ENCODE peak calls at places on chromosomes 6 and 20, in seven cellular contexts. J is HepG2, C is HCT116, P is K562, G is SK-N-SH, M is H1, N is GM12878. U is an unnamed sample.

GRCh38 chr6:56521988-56522387 is 120.7 kb downstream of the DST start:
- DNase-seq in J (no peak), C (no peak), P (no peak), G (no peak), M (no peak), N (no peak), U (no peak)

GRCh38 chr6:1524040-1524480 is 85.7 kb upstream of the FOXC1 start:
- DNase-seq in J (no peak), C (peak), P (peak), G (peak), M (peak), N (no peak), U (no peak)

GRCh38 chr20:49394264-49394663 is 88.2 kb downstream of the KCNB1 start:
- DNase-seq in J (no peak), C (no peak), P (no peak), G (no peak), M (no peak), N (no peak), U (no peak)

GRCh38 chr20:11144114-11144513 is 470.3 kb upstream of the JAG1 start:
- DNase-seq in J (no peak), C (no peak), P (no peak), G (no peak), M (no peak), N (no peak), U (no peak)

GRCh38 chr6:143027058-143027457 is 33.6 kb upstream of the AIG1 start:
- DNase-seq in J (peak), C (peak), P (no peak), G (no peak), M (peak), N (no peak), U (no peak)

GRCh38 chr20:62840244-62841197 is 21.1 kb downstream of the TCFL5 start:
- DNase-seq in J (no peak), C (no peak), P (no peak), G (peak), M (no peak), N (no peak), U (no peak)

GRCh38 chr6:150887978-150888563 is 22.6 kb downstream of the MTHFD1L start:
- DNase-seq in J (no peak), C (no peak), P (no peak), G (no peak), M (no peak), N (no peak), U (no peak)

GRCh38 chr6:127879685-127880084 is 21.2 kb downstream of the THEMIS start:
- DNase-seq in J (no peak), C (no peak), P (no peak), G (no peak), M (peak), N (no peak), U (no peak)

GRCh38 chr6:24752503-24752902 is 22.2 kb upstream of the GMNN start:
- DNase-seq in J (no peak), C (no peak), P (no peak), G (no peak), M (no peak), N (no peak), U (no peak)

GRCh38 chr6:27839303-27840081 is 72.7 kb downstream of the OR2B2 start:
- DNase-seq in J (peak), C (no peak), P (no peak), G (peak), M (no peak), N (no peak), U (peak)

GRCh38 chr6:63573899-63574553 is 1.7 kb downstream of the LOC128125822 start:
- DNase-seq in J (peak), C (peak), P (peak), G (peak), M (no peak), N (peak), U (peak)

GRCh38 chr20:18527836-18528235 is 20.1 kb downstream of the SEC23B start:
- DNase-seq in J (no peak), C (no peak), P (no peak), G (no peak), M (no peak), N (no peak), U (no peak)

GRCh38 chr6:337782-338464 is 45.6 kb downstream of the DUSP22 start:
- DNase-seq in J (no peak), C (no peak), P (no peak), G (no peak), M (no peak), N (no peak), U (no peak)

GRCh38 chr6:44560458-44561061 is 173.1 kb downstream of the CDC5L start:
- DNase-seq in J (no peak), C (no peak), P (no peak), G (no peak), M (no peak), N (no peak), U (no peak)

GRCh38 chr20:63135411-63135810 is 80.5 kb downstream of the YTHDF1 start:
- DNase-seq in J (no peak), C (no peak), P (peak), G (no peak), M (no peak), N (no peak), U (no peak)

DNA sequence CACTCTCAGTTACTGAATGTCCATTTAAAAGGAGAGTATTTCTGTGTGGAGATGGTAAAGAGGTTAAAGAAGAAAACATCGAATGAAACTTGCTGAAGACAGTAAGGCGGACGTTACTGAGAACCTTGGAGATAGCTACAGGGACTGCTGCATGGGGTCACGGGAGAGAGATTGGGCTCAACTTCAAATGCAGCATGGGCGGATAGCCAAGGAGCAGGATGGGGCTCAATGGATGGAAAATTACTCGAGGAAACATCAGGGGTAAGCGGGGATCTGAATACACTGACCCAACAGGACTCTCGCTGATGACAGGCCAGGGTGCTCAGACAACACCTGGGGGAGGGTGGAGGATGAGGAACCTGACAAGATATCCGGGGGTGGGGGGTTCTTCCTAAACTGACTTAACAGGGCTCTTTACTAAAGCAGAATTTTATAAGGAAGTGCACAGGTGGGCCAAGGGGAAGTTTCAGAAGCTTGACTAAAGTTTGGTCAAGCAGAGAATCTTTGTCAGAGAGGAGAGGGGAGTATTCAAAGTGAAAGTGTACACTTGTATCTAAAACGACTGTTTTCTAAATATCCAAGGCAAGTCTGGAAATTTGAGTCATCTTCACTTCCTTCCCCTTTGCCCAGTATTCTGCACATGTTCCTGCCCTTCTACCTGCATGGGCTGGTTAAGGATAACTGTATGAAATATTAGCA is 22.8 kb downstream of the ECT2L start:
- DNase-seq in J (no peak), C (no peak), P (no peak), G (no peak), M (no peak), N (peak), U (no peak)
- TF ChIP-seq JUND in J (no peak), C (no peak), P (no peak), G (no peak), M (no peak), N (no peak), U (no peak)

GRCh38 chr6:52994789-52995078 is 350 bp downstream of the GSTA4 start:
- DNase-seq in J (no peak), C (no peak), P (peak), G (peak), M (no peak), N (no peak), U (no peak)
- TF ChIP-seq JUND in J (no peak), C (no peak), P (no peak), G (no peak), M (no peak), N (no peak), U (no peak)

GRCh38 chr6:109062216-109062615 is 32.4 kb downstream of the SESN1 start:
- DNase-seq in J (no peak), C (no peak), P (no peak), G (no peak), M (no peak), N (no peak), U (no peak)
- TF ChIP-seq JUND in J (no peak), C (no peak), P (no peak), G (no peak), M (no peak), N (no peak), U (no peak)

GRCh38 chr6:108174371-108175175 is 8.8 kb downstream of the NR2E1 start:
- DNase-seq in J (no peak), C (no peak), P (no peak), G (peak), M (no peak), N (no peak), U (no peak)
- TF ChIP-seq JUND in J (no peak), C (no peak), P (no peak), G (no peak), M (no peak), N (no peak), U (no peak)

DNA sequence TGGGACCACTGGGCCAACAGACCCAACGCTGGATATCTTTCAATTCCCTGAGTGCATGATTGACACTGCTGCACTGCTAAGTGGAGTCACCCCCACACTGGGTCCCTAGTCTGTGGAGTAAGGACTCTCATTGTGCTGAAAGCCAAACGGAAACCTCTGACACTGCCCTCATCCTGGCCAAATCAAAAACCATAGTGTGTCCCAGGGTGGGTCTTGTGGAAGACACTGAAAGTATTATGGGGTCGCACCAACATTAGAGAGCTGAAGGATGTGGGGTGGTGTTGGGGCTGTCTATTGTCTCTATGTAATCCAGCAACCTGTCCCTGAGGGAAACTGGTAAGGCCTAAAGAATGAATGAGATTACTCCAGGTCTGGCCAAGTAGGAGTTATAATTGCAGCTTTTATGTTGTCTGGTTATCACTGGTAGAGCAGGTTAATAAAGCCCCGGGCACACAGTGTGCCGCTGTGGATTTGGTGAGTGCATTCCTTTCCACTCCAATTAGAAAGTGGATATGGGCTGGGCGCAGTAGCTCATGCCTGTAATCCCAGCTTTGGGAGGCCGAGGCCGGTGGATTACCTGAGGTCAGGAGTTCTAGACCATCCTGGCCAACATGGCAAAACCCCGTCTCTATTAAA is 57.9 kb downstream of the HLA-A start:
- DNase-seq in J (no peak), C (no peak), P (no peak), G (no peak), M (no peak), N (no peak), U (peak)
- TF ChIP-seq JUND in J (no peak), C (no peak), P (no peak), G (no peak), M (no peak), N (no peak), U (no peak)

GRCh38 chr6:8108031-8108660 is 5.8 kb upstream of the EEF1E1 start:
- DNase-seq in J (peak), C (peak), P (peak), G (no peak), M (no peak), N (no peak), U (no peak)
- TF ChIP-seq JUND in J (peak), C (peak), P (peak), G (peak), M (no peak), N (no peak), U (no peak)

GRCh38 chr20:34012330-34012729 is 18.6 kb downstream of the RALY start:
- DNase-seq in J (no peak), C (no peak), P (no peak), G (no peak), M (no peak), N (no peak), U (no peak)
- TF ChIP-seq JUND in J (no peak), C (no peak), P (no peak), G (no peak), M (no peak), N (no peak), U (no peak)

DNA sequence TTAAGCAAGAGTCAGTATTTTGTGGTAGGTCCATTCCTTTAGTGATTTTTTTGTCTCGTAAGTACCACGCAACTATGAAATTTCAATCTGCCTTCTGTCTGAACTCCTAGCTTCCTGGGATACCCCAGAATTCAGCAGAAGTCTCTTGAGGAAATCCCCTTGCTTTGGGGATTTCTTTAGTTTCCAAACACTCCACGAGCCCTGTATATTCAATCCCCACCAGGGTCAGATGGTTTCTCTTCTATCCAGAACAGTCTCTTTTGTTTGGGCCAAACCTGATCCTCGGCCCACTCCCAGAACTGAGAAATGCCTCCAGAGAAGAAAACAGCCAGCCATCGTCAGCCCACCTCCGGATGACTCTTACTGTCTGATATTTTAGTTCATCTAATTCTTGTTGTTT is 113.0 kb downstream of the CHD6 start:
- DNase-seq in J (no peak), C (no peak), P (no peak), G (no peak), M (no peak), N (no peak), U (no peak)
- TF ChIP-seq JUND in J (no peak), C (no peak), P (no peak), G (no peak), M (no peak), N (no peak), U (no peak)

DNA sequence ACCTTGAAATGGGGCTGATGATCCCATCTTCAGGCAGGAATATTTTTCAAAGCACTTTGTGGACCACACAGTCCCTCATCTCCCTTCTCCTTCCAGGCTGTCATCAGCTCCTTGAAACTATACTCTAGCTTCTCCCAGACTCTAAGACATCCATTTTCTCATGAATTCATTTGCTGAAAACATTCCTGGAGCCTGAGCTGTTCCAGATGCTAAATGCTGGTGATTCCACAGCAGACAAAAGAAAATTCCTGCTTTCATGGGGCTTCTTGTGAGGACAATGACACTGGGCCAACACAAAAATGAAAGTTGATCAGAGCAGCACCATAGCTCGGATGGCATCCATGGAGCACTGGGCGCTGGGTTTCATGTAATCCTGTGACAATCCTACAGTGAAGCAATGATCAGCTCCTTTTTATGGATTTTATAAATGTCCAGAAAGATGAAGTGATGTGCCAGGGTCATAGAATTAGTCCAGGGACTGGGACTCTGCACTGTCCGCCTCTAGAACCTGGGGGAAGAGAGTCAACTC is 47.4 kb upstream of the STX16 start:
- DNase-seq in J (no peak), C (no peak), P (no peak), G (no peak), M (no peak), N (no peak), U (no peak)
- TF ChIP-seq JUND in J (no peak), C (no peak), P (no peak), G (no peak), M (no peak), N (no peak), U (no peak)

GRCh38 chr6:170151235-170152110 is 139.4 kb downstream of the DLL1 start:
- DNase-seq in J (no peak), C (no peak), P (no peak), G (no peak), M (no peak), N (no peak), U (no peak)
- TF ChIP-seq JUND in J (no peak), C (no peak), P (no peak), G (no peak), M (no peak), N (no peak), U (no peak)

U was measured in T47D.